ENCODE peak calls at places on chromosomes 5 and 9, in eight cellular contexts. C is heart left ventricle; S is CD8-positive, alpha-beta T cell; H is A549; J is left lung; F is heart right ventricle; N is lung; K is upper lobe of right lung. A is an unnamed sample.
A peak's percentile ranks its signal among the peaks of the same experiment; 100 is the strongest.

GRCh38 chr5:114223866-114224265 is 138.0 kb upstream of the KCNN2 start:
- ATAC-seq in C (no peak), F (no peak), H (no peak), S (no peak), J (peak; percentile 57), K (peak; percentile 50), N (no peak), A (no peak)

GRCh38 chr9:89597711-89598707 is 6.8 kb upstream of the GADD45G start:
- ATAC-seq in S (peak; percentile 54), J (peak; percentile 76), K (peak; percentile 78), H (peak; percentile 69), N (no peak), F (no peak), C (peak; percentile 61), A (no peak)

GRCh38 chr9:120915854-120916495 is 10.6 kb downstream of the TRAF1 start:
- ATAC-seq in K (no peak), C (no peak), S (peak; percentile 82), J (no peak), N (no peak), H (no peak), F (no peak), A (no peak)

GRCh38 chr9:78325343-78325742 is 28.4 kb downstream of the PSAT1 start:
- ATAC-seq in C (peak; percentile 65), K (no peak), S (no peak), J (no peak), F (peak; percentile 17), N (no peak), H (no peak), A (peak; percentile 37)

GRCh38 chr9:90201770-90202169 is 440.9 kb downstream of the DIRAS2 start:
- ATAC-seq in K (no peak), N (no peak), C (no peak), J (no peak), H (no peak), F (no peak), S (no peak), A (no peak)

GRCh38 chr9:121895836-121896544 is 197.1 kb downstream of the TTLL11 start:
- ATAC-seq in C (peak; percentile 65), S (no peak), K (peak; percentile 47), N (no peak), F (peak; percentile 22), H (peak; percentile 80), J (no peak), A (peak; percentile 50)

GRCh38 chr9:129863059-129863690 is 27.9 kb downstream of the USP20 start:
- ATAC-seq in H (no peak), N (peak; percentile 27), F (no peak), C (no peak), S (peak; percentile 65), K (peak; percentile 49), J (peak; percentile 29), A (no peak)

GRCh38 chr5:159184858-159185381 is 24.4 kb downstream of the RNF145 start:
- ATAC-seq in N (no peak), J (peak; percentile 14), C (peak; percentile 46), F (peak; percentile 24), H (peak; percentile 72), K (no peak), S (no peak), A (no peak)

GRCh38 chr5:14246350-14247053 is 103.4 kb downstream of the TRIO start:
- ATAC-seq in F (peak; percentile 61), N (no peak), H (peak; percentile 26), S (no peak), K (no peak), J (no peak), C (peak; percentile 42), A (no peak)

GRCh38 chr5:57215629-57216195 is 41.9 kb downstream of the GPBP1 start:
- ATAC-seq in J (peak; percentile 45), H (no peak), S (no peak), C (no peak), F (no peak), N (no peak), K (no peak), A (no peak)

GRCh38 chr5:177498013-177498847 is 826 bp upstream of the PDLIM7 start:
- ATAC-seq in H (no peak), N (no peak), F (peak; percentile 3), K (peak; percentile 1), C (no peak), S (no peak), J (peak; percentile 6), A (peak; percentile 17)

GRCh38 chr5:55523293-55523692 is 11.5 kb downstream of the PLPP1 start:
- ATAC-seq in J (no peak), F (no peak), C (no peak), S (no peak), H (no peak), N (no peak), K (no peak), A (no peak)

GRCh38 chr9:75229605-75230332 is 141.5 kb downstream of the OSTF1 start:
- ATAC-seq in F (no peak), C (peak; percentile 27), J (peak; percentile 95), S (no peak), H (peak; percentile 53), K (peak; percentile 90), N (peak; percentile 75), A (peak; percentile 95)

GRCh38 chr5:156475182-156475830 is 148.3 kb downstream of the SGCD start:
- ATAC-seq in H (no peak), S (no peak), F (no peak), N (no peak), J (peak; percentile 16), K (no peak), C (no peak), A (no peak)

GRCh38 chr5:156475831-156476551 is 149.0 kb downstream of the SGCD start:
- ATAC-seq in N (peak; percentile 80), F (peak; percentile 90), K (peak; percentile 59), C (peak; percentile 85), H (peak; percentile 86), J (peak; percentile 79), S (no peak), A (peak; percentile 83)

GRCh38 chr5:156471893-156472292 is 144.9 kb downstream of the SGCD start:
- ATAC-seq in H (no peak), J (no peak), C (no peak), S (no peak), K (no peak), N (no peak), F (no peak), A (no peak)

GRCh38 chr5:156474251-156474650 is 147.3 kb downstream of the SGCD start:
- ATAC-seq in K (peak; percentile 47), N (no peak), H (peak; percentile 70), C (peak; percentile 93), S (no peak), J (peak; percentile 56), F (peak; percentile 91), A (peak; percentile 73)

GRCh38 chr5:156473271-156473935 is 146.4 kb downstream of the SGCD start:
- ATAC-seq in J (no peak), S (no peak), N (no peak), F (no peak), K (no peak), C (no peak), H (peak; percentile 75), A (peak; percentile 47)
- H3K4me1 ChIP-seq in J (no peaks in the 10 kb centered on the region), S (no peaks in the 10 kb centered on the region), N (peaks cover 4% of the 10 kb centered on the region), F (peaks cover 50% of the 10 kb centered on the region), K (peaks cover 17% of the 10 kb centered on the region), C (peaks cover 36% of the 10 kb centered on the region), H (peaks cover 45% of the 10 kb centered on the region), A (peaks cover 13% of the 10 kb centered on the region)

GRCh38 chr5:84406111-84406510 is 21.4 kb upstream of the EDIL3 start:
- ATAC-seq in F (no peak), K (no peak), N (no peak), C (no peak), S (no peak), H (no peak), J (no peak), A (no peak)

GRCh38 chr5:84411832-84412605 is 27.3 kb upstream of the EDIL3 start:
- ATAC-seq in C (no peak), J (no peak), N (no peak), K (no peak), S (no peak), F (no peak), H (no peak), A (no peak)
- H3K4me1 ChIP-seq in C (no peaks in the 10 kb centered on the region), J (no peaks in the 10 kb centered on the region), N (no peaks in the 10 kb centered on the region), K (no peaks in the 10 kb centered on the region), S (no peaks in the 10 kb centered on the region), F (no peaks in the 10 kb centered on the region), H (no peaks in the 10 kb centered on the region), A (no peaks in the 10 kb centered on the region)

DNA sequence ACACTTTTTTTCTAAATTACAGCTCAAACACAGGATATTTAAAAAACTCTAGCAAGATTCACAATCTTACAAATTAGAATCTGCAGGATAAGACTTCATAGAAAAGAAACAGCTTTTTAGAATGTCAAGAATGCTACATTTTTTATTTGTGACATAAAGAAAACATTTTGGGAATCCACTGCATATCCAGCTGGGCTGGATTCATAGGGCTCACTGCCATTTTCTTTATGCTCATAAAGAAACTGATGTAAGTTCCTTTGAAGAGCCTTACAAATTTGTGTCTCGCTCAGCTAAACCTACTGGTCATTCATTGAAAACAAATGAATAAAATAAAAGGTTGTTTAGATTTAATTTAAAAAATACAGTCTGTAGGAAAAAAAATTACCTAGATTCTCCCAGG is 332.3 kb downstream of the TRPM3 start:
- ATAC-seq in S (no peak), H (no peak), C (no peak), F (no peak), J (no peak), N (no peak), K (no peak), A (no peak)
- H3K4me1 ChIP-seq in S (no peaks in the 10 kb centered on the region), H (no peaks in the 10 kb centered on the region), C (no peaks in the 10 kb centered on the region), F (no peaks in the 10 kb centered on the region), J (no peaks in the 10 kb centered on the region), N (no peaks in the 10 kb centered on the region), K (no peaks in the 10 kb centered on the region), A (no peaks in the 10 kb centered on the region)

DNA sequence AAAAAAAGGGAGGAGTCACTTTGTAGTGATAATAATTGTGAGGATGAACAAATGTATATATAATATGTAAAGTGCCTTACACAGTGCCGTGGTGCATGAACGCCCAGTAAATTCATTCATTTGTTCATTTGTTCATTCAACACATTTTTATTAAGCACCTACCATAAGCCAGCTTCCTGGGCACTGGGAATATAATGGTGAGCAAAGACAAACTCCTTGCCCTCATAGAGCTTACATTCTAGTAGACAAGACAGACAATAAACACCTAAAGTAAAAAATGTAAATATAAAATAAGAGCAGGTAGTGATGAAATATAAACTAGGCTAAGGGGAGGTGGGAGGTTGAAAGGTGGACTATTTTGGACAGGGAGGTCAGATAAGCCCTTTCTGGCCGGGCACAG is 32.0 kb downstream of the SPRY4 start:
- ATAC-seq in N (no peak), K (no peak), C (no peak), J (no peak), F (no peak), H (no peak), S (no peak), A (no peak)
- H3K4me1 ChIP-seq in N (peaks cover 18% of the 10 kb centered on the region), K (peaks cover 24% of the 10 kb centered on the region), C (peaks cover 23% of the 10 kb centered on the region), J (peaks cover 11% of the 10 kb centered on the region), F (peaks cover 76% of the 10 kb centered on the region), H (no peaks in the 10 kb centered on the region), S (no peaks in the 10 kb centered on the region), A (no peaks in the 10 kb centered on the region)